ENCODE peak calls at places on chromosome 6, in seven cellular contexts. One of them, this sample, is unnamed.

GRCh38 chr6:9659848-9660247 is 755.0 kb downstream of the TFAP2A start:
- DNase-seq in heart left ventricle: no peak
- DNase-seq in H9: no peak
- DNase-seq in activated CD8-positive, alpha-beta memory T cell treated with anti-CD3 and anti-CD28 coated beads for 24 hours: no peak
- DNase-seq in ELR: no peak
- DNase-seq in left ventricle myocardium superior: peak; percentile 20
- DNase-seq in activated naive CD4-positive, alpha-beta T cell treated with anti-CD3 and anti-CD28 coated beads, Interleukin-2, amount 50 U/mL, for 72 hours: no peak
- DNase-seq in this sample: no peak

GRCh38 chr6:134903448-134903847 is 46.5 kb downstream of the ALDH8A1 start:
- DNase-seq in heart left ventricle: no peak
- DNase-seq in H9: no peak
- DNase-seq in activated CD8-positive, alpha-beta memory T cell treated with anti-CD3 and anti-CD28 coated beads for 24 hours: no peak
- DNase-seq in ELR: no peak
- DNase-seq in left ventricle myocardium superior: no peak
- DNase-seq in activated naive CD4-positive, alpha-beta T cell treated with anti-CD3 and anti-CD28 coated beads, Interleukin-2, amount 50 U/mL, for 72 hours: no peak
- DNase-seq in this sample: peak; percentile 62

GRCh38 chr6:49121970-49122369 is 341.1 kb downstream of the MMUT start:
- DNase-seq in heart left ventricle: no peak
- DNase-seq in H9: no peak
- DNase-seq in activated CD8-positive, alpha-beta memory T cell treated with anti-CD3 and anti-CD28 coated beads for 24 hours: no peak
- DNase-seq in ELR: no peak
- DNase-seq in left ventricle myocardium superior: no peak
- DNase-seq in activated naive CD4-positive, alpha-beta T cell treated with anti-CD3 and anti-CD28 coated beads, Interleukin-2, amount 50 U/mL, for 72 hours: no peak
- DNase-seq in this sample: no peak

GRCh38 chr6:139654888-139655782 is 280.7 kb upstream of the CITED2 start:
- DNase-seq in heart left ventricle: no peak
- DNase-seq in H9: peak; percentile 32
- DNase-seq in activated CD8-positive, alpha-beta memory T cell treated with anti-CD3 and anti-CD28 coated beads for 24 hours: no peak
- DNase-seq in ELR: no peak
- DNase-seq in left ventricle myocardium superior: no peak
- DNase-seq in activated naive CD4-positive, alpha-beta T cell treated with anti-CD3 and anti-CD28 coated beads, Interleukin-2, amount 50 U/mL, for 72 hours: no peak
- DNase-seq in this sample: no peak

GRCh38 chr6:158850807-158851115 is 31.6 kb upstream of the EZR start:
- DNase-seq in heart left ventricle: no peak
- DNase-seq in H9: no peak
- DNase-seq in activated CD8-positive, alpha-beta memory T cell treated with anti-CD3 and anti-CD28 coated beads for 24 hours: no peak
- DNase-seq in ELR: peak; percentile 35
- DNase-seq in left ventricle myocardium superior: no peak
- DNase-seq in activated naive CD4-positive, alpha-beta T cell treated with anti-CD3 and anti-CD28 coated beads, Interleukin-2, amount 50 U/mL, for 72 hours: no peak
- DNase-seq in this sample: peak; percentile 73

GRCh38 chr6:36220211-36220610 is 23.7 kb downstream of the BRPF3 start:
- DNase-seq in heart left ventricle: no peak
- DNase-seq in H9: no peak
- DNase-seq in activated CD8-positive, alpha-beta memory T cell treated with anti-CD3 and anti-CD28 coated beads for 24 hours: no peak
- DNase-seq in ELR: no peak
- DNase-seq in left ventricle myocardium superior: no peak
- DNase-seq in activated naive CD4-positive, alpha-beta T cell treated with anti-CD3 and anti-CD28 coated beads, Interleukin-2, amount 50 U/mL, for 72 hours: no peak
- DNase-seq in this sample: no peak

GRCh38 chr6:25314776-25315175 is 35.6 kb downstream of the CARMIL1 start:
- DNase-seq in heart left ventricle: no peak
- DNase-seq in H9: no peak
- DNase-seq in activated CD8-positive, alpha-beta memory T cell treated with anti-CD3 and anti-CD28 coated beads for 24 hours: no peak
- DNase-seq in ELR: no peak
- DNase-seq in left ventricle myocardium superior: no peak
- DNase-seq in activated naive CD4-positive, alpha-beta T cell treated with anti-CD3 and anti-CD28 coated beads, Interleukin-2, amount 50 U/mL, for 72 hours: no peak
- DNase-seq in this sample: no peak

GRCh38 chr6:46996860-46997641 is 45.1 kb downstream of the ADGRF1 start:
- DNase-seq in heart left ventricle: no peak
- DNase-seq in H9: no peak
- DNase-seq in activated CD8-positive, alpha-beta memory T cell treated with anti-CD3 and anti-CD28 coated beads for 24 hours: no peak
- DNase-seq in ELR: no peak
- DNase-seq in left ventricle myocardium superior: no peak
- DNase-seq in activated naive CD4-positive, alpha-beta T cell treated with anti-CD3 and anti-CD28 coated beads, Interleukin-2, amount 50 U/mL, for 72 hours: no peak
- DNase-seq in this sample: no peak

GRCh38 chr6:73328790-73329189 is 25.3 kb downstream of the DPPA5 start:
- DNase-seq in heart left ventricle: no peak
- DNase-seq in H9: no peak
- DNase-seq in activated CD8-positive, alpha-beta memory T cell treated with anti-CD3 and anti-CD28 coated beads for 24 hours: no peak
- DNase-seq in ELR: no peak
- DNase-seq in left ventricle myocardium superior: no peak
- DNase-seq in activated naive CD4-positive, alpha-beta T cell treated with anti-CD3 and anti-CD28 coated beads, Interleukin-2, amount 50 U/mL, for 72 hours: no peak
- DNase-seq in this sample: no peak

GRCh38 chr6:44105993-44106740 is 21.1 kb downstream of the MRPL14 start:
- DNase-seq in heart left ventricle: no peak
- DNase-seq in H9: no peak
- DNase-seq in activated CD8-positive, alpha-beta memory T cell treated with anti-CD3 and anti-CD28 coated beads for 24 hours: no peak
- DNase-seq in ELR: no peak
- DNase-seq in left ventricle myocardium superior: no peak
- DNase-seq in activated naive CD4-positive, alpha-beta T cell treated with anti-CD3 and anti-CD28 coated beads, Interleukin-2, amount 50 U/mL, for 72 hours: no peak
- DNase-seq in this sample: peak; percentile 86

GRCh38 chr6:14705841-14706377 is 540.0 kb upstream of the JARID2 start:
- DNase-seq in heart left ventricle: no peak
- DNase-seq in H9: no peak
- DNase-seq in activated CD8-positive, alpha-beta memory T cell treated with anti-CD3 and anti-CD28 coated beads for 24 hours: no peak
- DNase-seq in ELR: no peak
- DNase-seq in left ventricle myocardium superior: no peak
- DNase-seq in activated naive CD4-positive, alpha-beta T cell treated with anti-CD3 and anti-CD28 coated beads, Interleukin-2, amount 50 U/mL, for 72 hours: no peak
- DNase-seq in this sample: peak; percentile 68

GRCh38 chr6:96196633-96197032 is 180.9 kb downstream of the FUT9 start:
- DNase-seq in heart left ventricle: no peak
- DNase-seq in H9: no peak
- DNase-seq in activated CD8-positive, alpha-beta memory T cell treated with anti-CD3 and anti-CD28 coated beads for 24 hours: no peak
- DNase-seq in ELR: no peak
- DNase-seq in left ventricle myocardium superior: no peak
- DNase-seq in activated naive CD4-positive, alpha-beta T cell treated with anti-CD3 and anti-CD28 coated beads, Interleukin-2, amount 50 U/mL, for 72 hours: no peak
- DNase-seq in this sample: no peak

GRCh38 chr6:131136021-131136847 is 967 bp downstream of the AKAP7 start:
- DNase-seq in heart left ventricle: no peak
- DNase-seq in H9: no peak
- DNase-seq in activated CD8-positive, alpha-beta memory T cell treated with anti-CD3 and anti-CD28 coated beads for 24 hours: no peak
- DNase-seq in ELR: peak; percentile 61
- DNase-seq in left ventricle myocardium superior: no peak
- DNase-seq in activated naive CD4-positive, alpha-beta T cell treated with anti-CD3 and anti-CD28 coated beads, Interleukin-2, amount 50 U/mL, for 72 hours: no peak
- DNase-seq in this sample: peak; percentile 94